ENCODE peak calls at places on chromosomes 7 and 10, in four cellular contexts. V is pancreas; B is CD4-positive, alpha-beta T cell; G is foreskin fibroblast. Y is an unnamed sample.
A peak's percentile ranks its signal among the peaks of the same experiment; 100 is the strongest.

GRCh38 chr10:52541082-52541481 is 227.0 kb downstream of the DKK1 start:
- DNase-seq in V (no peak), B (no peak), G (peak; percentile 82), Y (peak; percentile 35)

GRCh38 chr7:98557538-98558031 is 59.5 kb upstream of the NPTX2 start:
- DNase-seq in V (peak; percentile 53), B (no peak), G (no peak), Y (no peak)

GRCh38 chr10:18260308-18260971 is 120.2 kb downstream of the CACNB2 start:
- DNase-seq in V (no peak), B (no peak), G (no peak), Y (no peak)

GRCh38 chr10:7956508-7956907 is 98.0 kb upstream of the GATA3 start:
- DNase-seq in V (no peak), B (no peak), G (peak; percentile 60), Y (peak; percentile 55)

GRCh38 chr7:88042157-88042556 is 108.1 kb downstream of the ADAM22 start:
- DNase-seq in V (no peak), B (no peak), G (no peak), Y (no peak)

GRCh38 chr10:24469993-24470392 is 253.7 kb downstream of the ARHGAP21 start:
- DNase-seq in V (peak; percentile 47), B (no peak), G (no peak), Y (no peak)

GRCh38 chr7:74064696-74065095 is 18.9 kb upstream of the LIMK1 start:
- DNase-seq in V (no peak), B (no peak), G (no peak), Y (no peak)

GRCh38 chr7:41007351-41007751 is 695.5 kb downstream of the INHBA start:
- DNase-seq in V (no peak), B (no peak), G (no peak), Y (no peak)

GRCh38 chr10:93815304-93816091 is 57.8 kb downstream of the LGI1 start:
- DNase-seq in V (no peak), B (no peak), G (no peak), Y (no peak)

GRCh38 chr7:11343818-11344413 is 370.2 kb downstream of the PHF14 start:
- DNase-seq in V (no peak), B (no peak), G (peak; percentile 7), Y (no peak)

GRCh38 chr7:11343136-11343535 is 369.5 kb downstream of the PHF14 start:
- DNase-seq in V (no peak), B (no peak), G (no peak), Y (no peak)

GRCh38 chr7:11345621-11346020 is 371.9 kb downstream of the PHF14 start:
- DNase-seq in V (no peak), B (no peak), G (no peak), Y (no peak)

GRCh38 chr7:11346312-11346711 is 372.6 kb downstream of the PHF14 start:
- DNase-seq in V (no peak), B (no peak), G (no peak), Y (no peak)

DNA sequence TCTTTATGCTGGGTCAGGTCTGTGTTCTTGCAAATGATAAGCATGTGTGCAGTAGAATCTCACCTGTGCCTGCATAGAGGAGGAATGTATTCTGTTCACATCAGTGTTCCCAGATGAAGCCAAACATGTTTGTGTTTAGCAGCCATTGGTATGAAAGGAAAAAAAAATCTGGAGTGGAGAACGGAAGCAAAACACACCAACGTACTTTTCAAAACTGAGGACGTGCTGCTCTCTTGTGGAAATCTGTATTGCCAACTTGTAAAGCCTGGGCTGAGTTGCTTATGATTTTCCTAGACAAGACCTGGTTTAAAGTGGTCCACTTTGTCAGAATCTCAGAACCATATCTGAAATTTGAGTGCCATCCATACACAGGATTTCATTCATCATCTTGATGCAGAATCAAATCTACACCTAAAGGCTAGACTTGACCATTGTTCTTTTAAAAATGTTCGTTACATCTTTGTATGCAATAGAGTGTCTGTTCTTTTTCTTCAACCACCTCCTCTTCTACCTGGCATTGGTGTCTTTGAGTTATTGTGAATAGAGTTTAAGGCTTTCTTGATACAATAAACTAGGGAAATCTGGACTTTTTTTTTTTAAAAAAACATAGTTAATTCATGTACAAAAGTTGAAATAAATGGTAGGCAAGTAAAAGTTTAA is 367.7 kb downstream of the PHF14 start:
- DNase-seq in V (no peak), B (no peak), G (no peak), Y (no peak)
- TF ChIP-seq CTCF in V (no peak), B (no peak), G (peak; percentile 8), Y (peak; percentile 44)

GRCh38 chr7:156650042-156650441 is 9.5 kb downstream of the RNF32 start:
- DNase-seq in V (peak; percentile 27), B (no peak), G (no peak), Y (no peak)
- TF ChIP-seq CTCF in V (no peak), B (no peak), G (peak; percentile 44), Y (peak; percentile 23)

GRCh38 chr10:63452524-63452923 is 13.3 kb downstream of the JMJD1C start:
- DNase-seq in V (no peak), B (no peak), G (no peak), Y (no peak)
- TF ChIP-seq CTCF in V (no peak), B (no peak), G (no peak), Y (no peak)

GRCh38 chr7:37110641-37111421 is 337.8 kb downstream of the ELMO1 start:
- DNase-seq in V (no peak), B (no peak), G (no peak), Y (no peak)

GRCh38 chr7:37108615-37109014 is 340.0 kb downstream of the ELMO1 start:
- DNase-seq in V (no peak), B (no peak), G (no peak), Y (no peak)

GRCh38 chr7:37111459-37111858 is 337.2 kb downstream of the ELMO1 start:
- DNase-seq in V (no peak), B (no peak), G (no peak), Y (no peak)

GRCh38 chr7:37109016-37109415 is 339.6 kb downstream of the ELMO1 start:
- DNase-seq in V (no peak), B (no peak), G (no peak), Y (no peak)

GRCh38 chr7:37109853-37110252 is 338.8 kb downstream of the ELMO1 start:
- DNase-seq in V (peak; percentile 18), B (no peak), G (no peak), Y (no peak)
- TF ChIP-seq CTCF in V (no peak), B (no peak), G (no peak), Y (no peak)

GRCh38 chr10:80271416-80271815 is 18.0 kb downstream of the MAT1A start:
- DNase-seq in V (no peak), B (no peak), G (no peak), Y (no peak)
- TF ChIP-seq CTCF in V (no peak), B (no peak), G (no peak), Y (no peak)

GRCh38 chr7:95331004-95331337 is 6.6 kb upstream of the PON1 start:
- DNase-seq in V (no peak), B (no peak), G (no peak), Y (no peak)

GRCh38 chr7:95330194-95331003 is 6.1 kb upstream of the PON1 start:
- DNase-seq in V (no peak), B (no peak), G (no peak), Y (no peak)

GRCh38 chr7:95338832-95339231 is 14.5 kb upstream of the PON1 start:
- DNase-seq in V (no peak), B (no peak), G (no peak), Y (no peak)

GRCh38 chr7:95335093-95335492 is 10.8 kb upstream of the PON1 start:
- DNase-seq in V (no peak), B (no peak), G (peak; percentile 17), Y (peak; percentile 14)

DNA sequence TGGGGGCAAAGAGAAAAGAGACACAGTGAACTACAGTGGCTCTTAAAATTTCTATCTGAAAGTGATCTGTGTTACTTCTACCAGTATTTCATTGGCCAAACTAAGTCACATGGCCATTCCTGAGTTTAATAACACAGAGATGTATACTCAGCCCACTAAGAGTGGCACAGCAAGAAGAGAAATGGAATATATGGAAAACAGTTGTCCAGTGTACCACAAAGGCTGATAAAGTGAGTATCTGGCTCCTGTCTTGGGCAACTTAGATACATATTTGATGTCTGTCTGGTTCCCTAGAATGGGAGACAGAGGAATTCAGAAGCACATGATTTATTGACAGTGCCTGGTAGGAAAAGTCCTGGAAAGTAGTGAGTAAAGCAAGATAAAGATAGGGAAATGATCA is 10.1 kb upstream of the PON1 start:
- DNase-seq in V (no peak), B (no peak), G (no peak), Y (no peak)
- TF ChIP-seq CTCF in V (no peak), B (no peak), G (no peak), Y (no peak)

GRCh38 chr7:127598318-127598717 is 4.8 kb downstream of the FSCN3 start:
- DNase-seq in V (no peak), B (no peak), G (no peak), Y (no peak)
- TF ChIP-seq CTCF in V (no peak), B (no peak), G (peak; percentile 12), Y (peak; percentile 4)

GRCh38 chr10:32582946-32583345 is 137.0 kb downstream of the CCDC7 start:
- DNase-seq in V (no peak), B (no peak), G (no peak), Y (no peak)

GRCh38 chr10:32577448-32577847 is 131.5 kb downstream of the CCDC7 start:
- DNase-seq in V (no peak), B (no peak), G (peak; percentile 18), Y (no peak)
- TF ChIP-seq CTCF in V (no peak), B (no peak), G (no peak), Y (no peak)

GRCh38 chr7:99652671-99653070 is 27.1 kb downstream of the CYP3A5 start:
- DNase-seq in V (no peak), B (no peak), G (no peak), Y (no peak)
- TF ChIP-seq CTCF in V (no peak), B (no peak), G (no peak), Y (no peak)

Y was measured in AG09319.